ENCODE peak calls at places on chromosome 5, in ten cellular contexts. N, U, D, F, S, X, W, I, A and P are unnamed samples. For H3K27me3 and H3K4me1, the result is how much of the 10 kb centered on the place peaks cover.

GRCh38 chr5:111954516-111955337 is 197.7 kb upstream of the NREP start:
- DNase-seq in N (no peak), U (no peak), D (no peak), F (no peak), S (no peak), X (peak), W (no peak), I (no peak), A (no peak), P (no peak)

GRCh38 chr5:10602031-10602806 is 38.3 kb downstream of the ANKRD33B start:
- DNase-seq in N (no peak), U (peak), D (no peak), F (no peak), S (no peak), X (no peak), W (no peak), I (no peak), A (peak), P (no peak)

GRCh38 chr5:159163027-159163699 is 46.2 kb downstream of the RNF145 start:
- DNase-seq in N (no peak), U (no peak), D (no peak), F (no peak), S (no peak), X (peak), W (peak), I (no peak), A (no peak), P (no peak)

GRCh38 chr5:153745778-153746420 is 255.4 kb downstream of the GRIA1 start:
- DNase-seq in N (no peak), U (no peak), D (no peak), F (no peak), S (no peak), X (no peak), W (no peak), I (no peak), A (no peak), P (no peak)

GRCh38 chr5:163244451-163244987 is 192.9 kb upstream of the CCNG1 start:
- DNase-seq in N (no peak), U (no peak), D (no peak), F (no peak), S (no peak), X (no peak), W (no peak), I (no peak), A (no peak), P (no peak)

GRCh38 chr5:102711525-102712240 is 43.4 kb upstream of the PAM start:
- DNase-seq in N (no peak), U (no peak), D (peak), F (no peak), S (no peak), X (peak), W (no peak), I (no peak), A (no peak), P (no peak)

GRCh38 chr5:40395241-40395640 is 284.5 kb upstream of the PTGER4 start:
- DNase-seq in N (no peak), U (no peak), D (no peak), F (no peak), S (no peak), X (no peak), W (no peak), I (no peak), A (no peak), P (no peak)

GRCh38 chr5:77211013-77211690 is 672 bp downstream of the PDE8B start:
- DNase-seq in N (no peak), U (no peak), D (peak), F (peak), S (no peak), X (no peak), W (no peak), I (no peak), A (no peak), P (no peak)

GRCh38 chr5:139896718-139897117 is 101.1 kb downstream of the PSD2 start:
- DNase-seq in N (no peak), U (no peak), D (no peak), F (no peak), S (no peak), X (no peak), W (no peak), I (no peak), A (no peak), P (no peak)

GRCh38 chr5:56415356-56415765 is 182.2 kb upstream of the ANKRD55 start:
- DNase-seq in N (no peak), U (peak), D (no peak), F (no peak), S (no peak), X (peak), W (no peak), I (peak), A (peak), P (peak)

GRCh38 chr5:141656396-141656795 is 5.2 kb upstream of the FCHSD1 start:
- DNase-seq in N (no peak), U (no peak), D (no peak), F (no peak), S (no peak), X (no peak), W (no peak), I (no peak), A (no peak), P (no peak)

GRCh38 chr5:81752644-81752963 is 1.7 kb upstream of the SSBP2 start:
- DNase-seq in N (no peak), U (no peak), D (no peak), F (no peak), S (no peak), X (no peak), W (no peak), I (no peak), A (no peak), P (no peak)

GRCh38 chr5:176535101-176535654 is 2.0 kb downstream of the RNF44 start:
- DNase-seq in N (no peak), U (peak), D (peak), F (no peak), S (no peak), X (peak), W (no peak), I (no peak), A (no peak), P (no peak)

GRCh38 chr5:170333161-170333909 is 35.8 kb upstream of the LCP2 start:
- DNase-seq in N (peak), U (peak), D (peak), F (no peak), S (no peak), X (no peak), W (no peak), I (no peak), A (no peak), P (peak)

GRCh38 chr5:178234753-178235599 is 2.4 kb upstream of the PHYKPL start:
- DNase-seq in N (peak), U (peak), D (peak), F (peak), S (peak), X (peak), W (peak), I (no peak), A (peak), P (peak)

GRCh38 chr5:139177809-139178581 is 20.2 kb downstream of the SIL1 start:
- DNase-seq in N (no peak), U (no peak), D (no peak), F (peak), S (no peak), X (peak), W (no peak), I (no peak), A (no peak), P (no peak)

GRCh38 chr5:33588654-33589372 is 148.0 kb downstream of the TARS1 start:
- DNase-seq in N (peak), U (peak), D (peak), F (peak), S (no peak), X (no peak), W (peak), I (no peak), A (peak), P (no peak)

GRCh38 chr5:157203417-157203816 is 22.8 kb downstream of the ITK start:
- DNase-seq in N (peak), U (no peak), D (no peak), F (no peak), S (no peak), X (no peak), W (no peak), I (no peak), A (no peak), P (no peak)

GRCh38 chr5:168706655-168707069 is 127.5 kb upstream of the PANK3 start:
- DNase-seq in N (no peak), U (peak), D (peak), F (peak), S (no peak), X (peak), W (peak), I (no peak), A (no peak), P (no peak)

GRCh38 chr5:66932446-66932845 is 264.2 kb downstream of the CD180 start:
- DNase-seq in N (no peak), U (no peak), D (no peak), F (no peak), S (no peak), X (no peak), W (no peak), I (no peak), A (no peak), P (no peak)

GRCh38 chr5:65290677-65291076 is 191.0 kb downstream of the ADAMTS6 start:
- DNase-seq in N (no peak), U (no peak), D (no peak), F (no peak), S (no peak), X (peak), W (no peak), I (no peak), A (no peak), P (no peak)

GRCh38 chr5:138408023-138408422 is 30.8 kb upstream of the REEP2 start:
- DNase-seq in N (no peak), U (peak), D (peak), F (no peak), S (no peak), X (no peak), W (no peak), I (no peak), A (no peak), P (no peak)

GRCh38 chr5:169020102-169020501 is 280.8 kb downstream of the SLIT3 start:
- DNase-seq in N (no peak), U (peak), D (peak), F (peak), S (no peak), X (no peak), W (peak), I (no peak), A (no peak), P (no peak)

GRCh38 chr5:107154598-107154997 is 516.1 kb downstream of the EFNA5 start:
- DNase-seq in N (no peak), U (no peak), D (no peak), F (no peak), S (no peak), X (no peak), W (no peak), I (no peak), A (no peak), P (no peak)

GRCh38 chr5:78903936-78904335 is 81.2 kb downstream of the ARSB start:
- DNase-seq in N (no peak), U (no peak), D (no peak), F (no peak), S (no peak), X (peak), W (no peak), I (no peak), A (no peak), P (no peak)

GRCh38 chr5:44770936-44771717 is 37.6 kb upstream of the MRPS30 start:
- DNase-seq in N (no peak), U (no peak), D (no peak), F (no peak), S (no peak), X (no peak), W (no peak), I (no peak), A (no peak), P (no peak)

GRCh38 chr5:137888875-137889759 is at the start of gene PKD2L2:
- DNase-seq in N (peak), U (peak), D (peak), F (peak), S (peak), X (peak), W (no peak), I (peak), A (no peak), P (peak)

GRCh38 chr5:17021363-17021932 is 85.4 kb upstream of the MYO10 start:
- DNase-seq in N (no peak), U (no peak), D (peak), F (peak), S (no peak), X (peak), W (no peak), I (no peak), A (no peak), P (no peak)

GRCh38 chr5:177470759-177471536 is 2.5 kb downstream of the DBN1 start:
- DNase-seq in N (no peak), U (no peak), D (peak), F (no peak), S (peak), X (no peak), W (no peak), I (no peak), A (no peak), P (no peak)

GRCh38 chr5:139091439-139092156 is 106.6 kb downstream of the SIL1 start:
- DNase-seq in N (no peak), U (peak), D (peak), F (peak), S (no peak), X (no peak), W (no peak), I (no peak), A (no peak), P (no peak)

GRCh38 chr5:83925321-83925877 is 204.7 kb upstream of the HAPLN1 start:
- DNase-seq in N (no peak), U (no peak), D (peak), F (no peak), S (no peak), X (peak), W (peak), I (no peak), A (peak), P (no peak)

GRCh38 chr5:2757563-2758311 is 6.3 kb upstream of the IRX2 start:
- DNase-seq in N (no peak), U (no peak), D (peak), F (no peak), S (no peak), X (peak), W (no peak), I (no peak), A (peak), P (no peak)
- H3K27me3 ChIP-seq in N (under half), U (half or more), D (under half), F (under half), S (under half), X (under half), W (under half), I (under half), A (under half), P (under half)

GRCh38 chr5:166068547-166069335 is 2222.7 kb upstream of the WWC1 start:
- DNase-seq in N (no peak), U (no peak), D (no peak), F (no peak), S (no peak), X (no peak), W (no peak), I (no peak), A (no peak), P (no peak)

GRCh38 chr5:166074839-166075481 is 2216.5 kb upstream of the WWC1 start:
- DNase-seq in N (no peak), U (no peak), D (peak), F (no peak), S (no peak), X (no peak), W (no peak), I (no peak), A (no peak), P (no peak)

DNA sequence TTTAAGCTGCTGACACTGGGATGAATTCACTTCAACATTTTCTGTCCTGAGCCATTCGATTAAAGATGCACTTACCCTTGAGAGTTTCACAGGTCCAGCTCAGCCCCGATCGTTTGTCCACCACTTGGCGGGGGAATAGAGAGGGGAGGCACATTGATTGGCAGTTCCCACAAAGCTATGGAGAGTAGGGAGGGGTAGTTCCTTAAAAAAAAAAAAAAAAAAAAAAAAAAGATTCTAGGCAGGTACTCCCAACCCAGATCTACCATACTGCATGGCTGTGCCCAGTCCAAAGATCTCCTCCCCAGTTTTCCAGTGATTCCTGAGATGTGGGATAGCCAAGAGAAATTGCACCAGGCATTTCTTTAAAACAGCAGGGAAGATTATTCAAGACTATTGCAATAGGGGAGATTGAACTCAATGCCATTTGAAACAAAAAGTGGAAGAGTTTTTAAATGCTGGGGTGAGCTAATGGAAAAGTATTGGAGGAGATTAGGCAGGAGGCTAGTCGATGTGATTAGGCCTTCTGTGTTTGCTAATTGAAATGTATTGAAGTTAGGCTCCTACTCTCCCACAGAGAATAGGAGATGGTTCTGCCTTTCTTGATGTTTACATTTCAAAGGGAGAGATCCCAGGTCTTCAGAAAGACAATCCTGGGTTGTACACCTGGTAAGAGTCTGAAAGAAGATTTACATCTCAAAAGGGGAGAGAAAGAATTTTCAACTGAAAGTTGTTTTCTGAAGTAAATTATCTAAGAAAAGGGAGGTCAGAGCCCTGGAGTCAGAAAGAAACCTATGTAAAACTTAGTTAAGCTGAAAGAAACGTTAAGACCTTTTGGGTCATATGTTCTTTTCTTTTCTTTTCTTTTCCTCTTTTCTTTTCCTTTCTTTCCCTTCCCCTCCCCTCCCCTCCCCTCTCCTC is 2217.3 kb upstream of the WWC1 start:
- DNase-seq in N (no peak), U (no peak), D (peak), F (no peak), S (no peak), X (no peak), W (no peak), I (no peak), A (no peak), P (no peak)
- H3K4me1 ChIP-seq in N (under half), U (under half), D (under half), F (under half), S (under half), X (under half), W (under half), I (under half), A (under half), P (under half)

GRCh38 chr5:55225346-55225745 is 1.8 kb downstream of the MCIDAS start:
- DNase-seq in N (no peak), U (no peak), D (no peak), F (no peak), S (no peak), X (no peak), W (no peak), I (no peak), A (no peak), P (no peak)

GRCh38 chr5:55226027-55226933 is 835 bp downstream of the MCIDAS start:
- DNase-seq in N (peak), U (no peak), D (peak), F (peak), S (no peak), X (peak), W (peak), I (no peak), A (peak), P (no peak)

GRCh38 chr5:55230086-55230629 is 3.0 kb upstream of the MCIDAS start:
- DNase-seq in N (no peak), U (no peak), D (no peak), F (no peak), S (no peak), X (no peak), W (no peak), I (no peak), A (no peak), P (no peak)

GRCh38 chr5:55227738-55228430 is 769 bp upstream of the MCIDAS start:
- DNase-seq in N (no peak), U (no peak), D (peak), F (no peak), S (no peak), X (no peak), W (no peak), I (no peak), A (no peak), P (no peak)

GRCh38 chr5:55226934-55227737 is at the start of gene MCIDAS:
- DNase-seq in N (peak), U (no peak), D (peak), F (peak), S (no peak), X (peak), W (peak), I (no peak), A (peak), P (no peak)
- H3K27me3 ChIP-seq in N (half or more), U (half or more), D (half or more), F (half or more), S (under half), X (half or more), W (under half), I (under half), A (under half), P (under half)

DNA sequence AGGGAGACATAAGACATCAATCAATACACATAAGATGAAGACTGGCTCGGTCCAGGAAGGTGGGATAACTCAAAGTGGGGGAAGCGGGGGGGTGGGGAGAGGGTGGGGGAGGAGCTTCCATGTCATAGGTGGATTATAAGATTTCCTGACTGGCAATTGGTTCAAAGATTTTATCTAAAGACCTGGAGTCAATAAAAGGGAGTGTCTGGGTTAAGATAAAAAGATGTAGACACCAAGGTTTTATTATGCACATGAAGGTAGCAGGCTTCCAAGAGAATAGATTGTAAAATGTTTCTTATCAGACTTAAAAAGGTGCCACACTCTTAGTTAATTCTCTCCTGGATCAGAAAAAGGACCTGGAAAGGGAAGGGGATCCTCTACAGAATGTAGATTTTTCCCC is 25.6 kb upstream of the OTULINL start:
- DNase-seq in N (no peak), U (peak), D (no peak), F (no peak), S (no peak), X (no peak), W (no peak), I (no peak), A (no peak), P (no peak)
- H3K4me1 ChIP-seq in N (under half), U (under half), D (under half), F (under half), S (under half), X (under half), W (under half), I (under half), A (under half), P (under half)

DNA sequence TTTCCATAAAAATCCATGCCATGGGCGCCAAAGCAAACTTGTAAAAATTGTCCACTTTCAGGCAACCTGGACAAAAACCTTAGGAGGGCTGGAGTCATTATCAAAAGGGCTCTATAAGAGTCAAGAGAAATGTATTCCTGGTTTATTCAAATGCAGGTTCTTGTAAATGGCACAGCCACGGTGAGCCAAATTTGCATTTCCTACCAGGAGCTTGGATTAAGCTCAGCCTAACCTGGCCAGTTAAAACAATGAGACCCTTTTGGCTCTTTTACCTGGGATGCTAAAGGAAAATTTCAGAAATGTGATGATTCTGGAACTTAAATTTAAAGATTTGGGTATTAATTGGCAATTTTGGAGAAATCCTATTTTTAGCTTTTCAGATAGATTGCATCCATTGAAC is 8.9 kb upstream of the ZNF474 start:
- DNase-seq in N (no peak), U (no peak), D (no peak), F (no peak), S (no peak), X (no peak), W (no peak), I (no peak), A (no peak), P (no peak)
- H3K27me3 ChIP-seq in N (under half), U (under half), D (under half), F (under half), S (under half), X (under half), W (under half), I (under half), A (under half), P (under half)

DNA sequence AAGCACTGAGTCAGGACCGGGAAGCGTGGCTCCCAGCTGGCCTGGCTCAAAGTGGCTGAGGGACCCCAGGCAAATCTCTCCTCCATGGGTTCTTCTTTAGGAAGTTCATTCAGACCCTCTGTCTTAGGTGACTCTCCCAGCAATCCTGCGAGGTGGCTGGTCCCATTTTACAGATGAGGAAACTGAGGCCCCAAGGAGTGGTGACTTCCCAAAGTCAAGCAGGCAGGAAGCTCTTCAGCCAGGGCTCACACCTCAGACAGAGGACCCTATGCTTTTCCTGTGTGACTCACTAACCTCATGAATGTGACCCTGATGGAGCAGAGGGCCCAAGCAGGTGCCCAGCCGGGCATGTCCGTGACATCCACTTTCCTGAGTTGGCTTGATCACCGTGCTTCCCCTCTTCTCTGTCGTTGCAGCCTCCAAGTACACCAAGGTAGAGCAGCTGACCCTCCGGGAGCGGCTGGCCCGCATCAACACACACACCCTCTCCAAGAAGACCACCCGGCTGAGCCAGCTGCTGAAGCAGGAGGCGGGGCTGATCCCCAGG is 36.5 kb downstream of the ARHGEF37 start:
- DNase-seq in N (no peak), U (no peak), D (no peak), F (no peak), S (no peak), X (no peak), W (no peak), I (no peak), A (no peak), P (no peak)
- H3K4me1 ChIP-seq in N (under half), U (under half), D (under half), F (under half), S (under half), X (under half), W (under half), I (under half), A (under half), P (under half)